ENCODE peak calls at places on chromosomes 7 and 10, in seven cellular contexts. A is activated T-helper 1 cell treated with anti-CD3 and anti-CD28 coated beads, Interleukin-2, amount 50 U/mL, for 16 hours; L is dorsolateral prefrontal cortex; P is Right ventricle myocardium superior; Q is GM19239; V is SK-MEL-5; X is ovary. H is an unnamed sample.
A peak's percentile ranks its signal among the peaks of the same experiment; 100 is the strongest.

GRCh38 chr7:22117222-22117621 is 171.5 kb upstream of the CDCA7L start:
- DNase-seq in A (no peak), L (no peak), P (no peak), Q (no peak), V (no peak), X (no peak), H (no peak)

GRCh38 chr7:963236-964078 is 9.0 kb upstream of the ADAP1 start:
- DNase-seq in A (no peak), L (no peak), P (peak; percentile 37), Q (no peak), V (no peak), X (no peak), H (peak; percentile 18)

GRCh38 chr7:33753881-33754525 is 151.3 kb upstream of the BMPER start:
- DNase-seq in A (no peak), L (no peak), P (no peak), Q (no peak), V (no peak), X (no peak), H (no peak)

GRCh38 chr7:131390275-131390674 is 62.6 kb downstream of the MKLN1 start:
- DNase-seq in A (no peak), L (no peak), P (no peak), Q (no peak), V (no peak), X (no peak), H (no peak)

GRCh38 chr10:34251177-34251576 is 563.9 kb downstream of the PARD3 start:
- DNase-seq in A (no peak), L (no peak), P (no peak), Q (no peak), V (no peak), X (no peak), H (no peak)

GRCh38 chr7:113314594-113314993 is 196.2 kb upstream of the SMIM30 start:
- DNase-seq in A (no peak), L (no peak), P (no peak), Q (no peak), V (no peak), X (no peak), H (no peak)

GRCh38 chr7:102897856-102898531 is 14.8 kb upstream of the LRRC17 start:
- DNase-seq in A (no peak), L (no peak), P (no peak), Q (no peak), V (no peak), X (no peak), H (no peak)

GRCh38 chr10:77111611-77112550 is 525.7 kb downstream of the KCNMA1 start:
- DNase-seq in A (no peak), L (no peak), P (no peak), Q (peak; percentile 21), V (peak; percentile 58), X (no peak), H (no peak)

GRCh38 chr10:91974960-91975359 is 51.4 kb downstream of the BTAF1 start:
- DNase-seq in A (no peak), L (no peak), P (no peak), Q (no peak), V (no peak), X (no peak), H (no peak)

GRCh38 chr10:89171263-89171872 is 35.7 kb downstream of the CH25H start:
- DNase-seq in A (no peak), L (no peak), P (no peak), Q (no peak), V (no peak), X (no peak), H (no peak)

GRCh38 chr7:106281919-106282318 is 2.9 kb downstream of the NAMPT start:
- DNase-seq in A (no peak), L (no peak), P (no peak), Q (no peak), V (no peak), X (no peak), H (no peak)

GRCh38 chr7:85840532-85840931 is 653.7 kb upstream of the SEMA3D start:
- DNase-seq in A (no peak), L (no peak), P (no peak), Q (no peak), V (no peak), X (no peak), H (no peak)

GRCh38 chr7:12328888-12329770 is 74.5 kb downstream of the VWDE start:
- DNase-seq in A (no peak), L (no peak), P (no peak), Q (no peak), V (no peak), X (no peak), H (no peak)

GRCh38 chr10:30447125-30447799 is 13.3 kb downstream of the MAP3K8 start:
- DNase-seq in A (no peak), L (no peak), P (no peak), Q (no peak), V (no peak), X (no peak), H (no peak)

GRCh38 chr7:158268851-158269535 is 318.6 kb downstream of the PTPRN2 start:
- DNase-seq in A (no peak), L (no peak), P (peak; percentile 11), Q (no peak), V (no peak), X (no peak), H (no peak)

GRCh38 chr7:158487546-158488224 is 99.9 kb downstream of the PTPRN2 start:
- DNase-seq in A (no peak), L (no peak), P (no peak), Q (no peak), V (no peak), X (no peak), H (no peak)

GRCh38 chr10:34746094-34746493 is 69.0 kb downstream of the PARD3 start:
- DNase-seq in A (no peak), L (no peak), P (no peak), Q (no peak), V (no peak), X (no peak), H (no peak)

GRCh38 chr10:3476640-3477448 is 304.3 kb upstream of the PITRM1 start:
- DNase-seq in A (no peak), L (no peak), P (no peak), Q (no peak), V (no peak), X (no peak), H (no peak)

GRCh38 chr7:91826377-91826776 is 54.1 kb downstream of the MTERF1 start:
- DNase-seq in A (no peak), L (no peak), P (no peak), Q (no peak), V (no peak), X (no peak), H (no peak)

GRCh38 chr7:80630611-80631010 is 7.8 kb upstream of the CD36 start:
- DNase-seq in A (no peak), L (no peak), P (no peak), Q (no peak), V (peak; percentile 48), X (no peak), H (no peak)

GRCh38 chr10:52933748-52934147 is 161.2 kb upstream of the MBL2 start:
- DNase-seq in A (no peak), L (no peak), P (no peak), Q (no peak), V (no peak), X (no peak), H (no peak)

GRCh38 chr7:122143751-122144711 is at the start of gene AASS:
- DNase-seq in A (peak; percentile 16), L (peak; percentile 97), P (peak; percentile 98), Q (peak; percentile 37), V (peak; percentile 99), X (peak; percentile 99), H (peak; percentile 98)

GRCh38 chr7:150379590-150380379 is 655 bp downstream of the ZNF775 start:
- DNase-seq in A (no peak), L (no peak), P (no peak), Q (no peak), V (no peak), X (no peak), H (no peak)

GRCh38 chr7:27955011-27955410 is 215.0 kb downstream of the TAX1BP1 start:
- DNase-seq in A (no peak), L (no peak), P (no peak), Q (no peak), V (no peak), X (no peak), H (no peak)

GRCh38 chr10:78690354-78691111 is 378.2 kb upstream of the ZMIZ1 start:
- DNase-seq in A (no peak), L (no peak), P (no peak), Q (no peak), V (no peak), X (no peak), H (no peak)

GRCh38 chr10:51861731-51862130 is 162.3 kb upstream of the CSTF2T start:
- DNase-seq in A (no peak), L (no peak), P (peak; percentile 39), Q (no peak), V (no peak), X (no peak), H (no peak)

GRCh38 chr10:15245530-15245929 is 77.0 kb upstream of the NMT2 start:
- DNase-seq in A (no peak), L (no peak), P (no peak), Q (no peak), V (peak; percentile 34), X (no peak), H (no peak)

GRCh38 chr10:42488416-42488815 is 150.0 kb downstream of the ZNF33B start:
- DNase-seq in A (no peak), L (no peak), P (no peak), Q (no peak), V (no peak), X (no peak), H (no peak)

GRCh38 chr10:119025776-119026175 is 3.7 kb upstream of the NANOS1 start:
- DNase-seq in A (no peak), L (no peak), P (peak; percentile 78), Q (no peak), V (no peak), X (no peak), H (peak; percentile 65)

GRCh38 chr7:75688200-75689136 is 50.3 kb downstream of the HIP1 start:
- DNase-seq in A (no peak), L (peak; percentile 92), P (peak; percentile 45), Q (no peak), V (no peak), X (peak; percentile 16), H (no peak)

GRCh38 chr7:67137464-67137863 is 140.8 kb downstream of the TYW1 start:
- DNase-seq in A (no peak), L (no peak), P (no peak), Q (no peak), V (no peak), X (no peak), H (no peak)

GRCh38 chr10:35563266-35563891 is 41.8 kb upstream of the GJD4 start:
- DNase-seq in A (no peak), L (no peak), P (peak; percentile 68), Q (peak; percentile 54), V (peak; percentile 83), X (peak; percentile 25), H (peak; percentile 56)

GRCh38 chr7:99975782-99976521 is at the start of gene AZGP1:
- DNase-seq in A (no peak), L (no peak), P (peak; percentile 69), Q (no peak), V (peak; percentile 53), X (no peak), H (no peak)

GRCh38 chr7:155276800-155277375 is 20.8 kb upstream of the INSIG1 start:
- DNase-seq in A (no peak), L (no peak), P (no peak), Q (no peak), V (no peak), X (no peak), H (no peak)

GRCh38 chr7:51067757-51068156 is 248.9 kb downstream of the COBL start:
- DNase-seq in A (no peak), L (no peak), P (peak; percentile 63), Q (no peak), V (peak; percentile 86), X (no peak), H (peak; percentile 68)

H was measured in left cardiac atrium.